ENCODE peak calls at places on chromosomes 2 and 18, in six cellular contexts. U is ovary, T is adrenal gland, B is A549, X is upper lobe of left lung, O is HepG2. M is an unnamed sample.

GRCh38 chr2:19045151-19045550 is 313.3 kb downstream of the OSR1 start:
- DNase-seq in T (no peak), B (no peak), O (no peak), U (no peak), X (no peak), M (no peak)

GRCh38 chr2:236286866-236287545 is 22.8 kb upstream of the ASB18 start:
- DNase-seq in X (no peak), U (no peak), O (no peak), B (peak), T (no peak), M (peak)

GRCh38 chr2:162403884-162404283 is 60.0 kb downstream of the GCA start:
- DNase-seq in T (no peak), O (no peak), U (no peak), B (no peak), X (no peak), M (peak)

GRCh38 chr2:27039871-27040270 is 7.1 kb downstream of the TMEM214 start:
- DNase-seq in U (no peak), O (no peak), X (no peak), B (no peak), T (no peak), M (no peak)

GRCh38 chr2:62197609-62198236 is 1.8 kb downstream of the B3GNT2 start:
- DNase-seq in U (no peak), X (peak), T (peak), O (no peak), B (no peak), M (peak)

GRCh38 chr2:229882583-229882982 is 39.2 kb downstream of the TRIP12 start:
- DNase-seq in B (no peak), T (no peak), O (no peak), X (no peak), U (no peak), M (no peak)

GRCh38 chr2:73856214-73856613 is 27.5 kb downstream of the STAMBP start:
- DNase-seq in T (no peak), X (no peak), B (no peak), O (no peak), U (no peak), M (no peak)

GRCh38 chr2:203720922-203721672 is 14.7 kb downstream of the CD28 start:
- DNase-seq in T (no peak), O (peak), U (no peak), B (no peak), X (no peak), M (no peak)

GRCh38 chr2:179165356-179166000 is 99.2 kb downstream of the SESTD1 start:
- DNase-seq in O (no peak), T (no peak), B (no peak), U (no peak), X (no peak), M (no peak)

GRCh38 chr2:122634261-122634660 is 878.8 kb downstream of the TSN start:
- DNase-seq in U (no peak), T (no peak), X (no peak), B (peak), O (no peak), M (no peak)

GRCh38 chr2:172095905-172096660 is 6.6 kb downstream of the DLX2 start:
- DNase-seq in T (no peak), O (no peak), X (no peak), B (no peak), U (no peak), M (no peak)

GRCh38 chr2:226478121-226478809 is 321.4 kb downstream of the IRS1 start:
- DNase-seq in O (peak), B (peak), U (peak), T (peak), X (no peak), M (peak)

GRCh38 chr18:76064998-76065397 is 430.0 kb downstream of the ZNF516 start:
- DNase-seq in U (no peak), O (no peak), X (no peak), B (no peak), T (no peak), M (no peak)

GRCh38 chr2:227805578-227805977 is 8.1 kb upstream of the CCL20 start:
- DNase-seq in B (no peak), X (peak), T (no peak), O (no peak), U (no peak), M (no peak)

GRCh38 chr2:48129256-48129950 is 223.1 kb upstream of the FBXO11 start:
- DNase-seq in T (no peak), O (no peak), X (no peak), B (no peak), U (no peak), M (no peak)

GRCh38 chr2:159609933-159610523 is 6.3 kb downstream of the BAZ2B start:
- DNase-seq in T (no peak), O (peak), B (no peak), U (no peak), X (no peak), M (no peak)

GRCh38 chr2:51505533-51505932 is 473.6 kb upstream of the NRXN1 start:
- DNase-seq in U (no peak), B (peak), O (no peak), X (no peak), T (no peak), M (no peak)

GRCh38 chr2:134136702-134137101 is 117.2 kb upstream of the MGAT5 start:
- DNase-seq in O (no peak), U (no peak), B (no peak), X (no peak), T (no peak), M (no peak)

GRCh38 chr2:233811732-233812131 is 33.6 kb downstream of the MROH2A start:
- DNase-seq in U (no peak), X (peak), O (no peak), B (no peak), T (no peak), M (no peak)

DNA sequence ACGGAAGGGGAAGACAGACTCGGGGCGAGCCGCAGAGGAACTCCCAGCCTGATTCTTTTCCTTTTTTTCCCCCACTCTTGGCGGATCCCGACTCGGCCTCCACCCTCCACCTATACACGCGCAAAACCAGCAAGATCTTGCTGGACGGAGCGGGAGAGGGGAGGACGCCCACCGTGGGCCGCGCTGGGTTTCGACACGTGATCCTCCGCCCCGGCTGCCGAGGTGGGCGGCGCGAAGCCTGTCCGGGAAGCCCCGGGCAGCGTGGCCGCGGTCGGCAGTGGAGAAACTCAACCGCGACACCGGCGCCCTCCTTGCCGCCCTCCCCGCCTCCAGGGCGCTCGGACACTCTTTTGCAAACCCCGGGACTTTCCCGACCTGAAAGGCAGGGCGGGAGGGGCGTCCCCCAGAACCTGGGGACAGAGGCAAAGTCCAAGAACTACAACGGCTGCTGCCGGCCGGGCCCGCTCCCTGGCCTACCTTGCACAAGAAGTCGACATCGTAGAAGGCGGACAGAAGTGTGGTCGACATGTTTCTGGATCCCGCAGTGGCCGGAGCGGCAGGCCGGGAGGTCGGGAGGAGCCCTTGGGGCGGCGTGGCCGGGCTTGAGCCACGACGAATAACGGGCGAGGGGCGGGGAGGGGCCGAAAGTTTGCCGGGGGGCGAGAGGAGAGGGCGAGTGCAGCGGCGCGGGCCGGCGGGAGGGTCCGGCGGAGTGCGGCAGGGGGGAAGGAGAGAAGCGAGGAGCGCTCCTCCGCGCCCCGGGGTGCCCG is 433 bp downstream of the ZFP36L2 start:
- DNase-seq in U (peak), T (peak), O (peak), X (peak), B (peak), M (peak)
- TF ChIP-seq POLR2A in U (no peak), T (no peak), O (no peak), X (no peak), B (peak), M (peak)

DNA sequence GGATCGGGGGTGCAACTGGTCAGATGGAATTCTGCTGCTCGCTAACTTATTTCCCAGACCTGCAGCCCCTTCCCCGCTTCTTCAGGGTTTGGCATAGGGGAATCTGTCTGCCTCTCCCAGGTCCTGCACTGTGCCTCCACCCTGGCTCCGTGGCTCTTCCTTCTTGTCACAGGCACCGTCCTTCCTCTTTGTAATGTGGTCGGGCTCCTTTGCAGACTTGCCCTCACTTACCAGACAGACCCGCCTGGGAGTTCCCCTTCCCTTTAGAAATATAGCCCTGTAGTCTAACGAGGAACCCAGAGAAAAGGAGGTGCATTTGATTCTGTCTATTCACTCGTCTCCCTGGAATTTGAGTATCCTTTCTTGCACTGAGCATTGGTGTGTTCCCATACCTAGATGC is 63.9 kb upstream of the PAX8 start:
- DNase-seq in U (no peak), B (no peak), T (no peak), O (no peak), X (peak), M (no peak)
- TF ChIP-seq POLR2A in U (no peak), B (no peak), T (no peak), O (no peak), X (no peak), M (no peak)

GRCh38 chr2:135530313-135531230 is at the start of gene ZRANB3:
- DNase-seq in X (peak), T (peak), O (peak), B (peak), U (peak), M (peak)
- TF ChIP-seq POLR2A in X (peak), T (peak), O (peak), B (peak), U (peak), M (no peak)

DNA sequence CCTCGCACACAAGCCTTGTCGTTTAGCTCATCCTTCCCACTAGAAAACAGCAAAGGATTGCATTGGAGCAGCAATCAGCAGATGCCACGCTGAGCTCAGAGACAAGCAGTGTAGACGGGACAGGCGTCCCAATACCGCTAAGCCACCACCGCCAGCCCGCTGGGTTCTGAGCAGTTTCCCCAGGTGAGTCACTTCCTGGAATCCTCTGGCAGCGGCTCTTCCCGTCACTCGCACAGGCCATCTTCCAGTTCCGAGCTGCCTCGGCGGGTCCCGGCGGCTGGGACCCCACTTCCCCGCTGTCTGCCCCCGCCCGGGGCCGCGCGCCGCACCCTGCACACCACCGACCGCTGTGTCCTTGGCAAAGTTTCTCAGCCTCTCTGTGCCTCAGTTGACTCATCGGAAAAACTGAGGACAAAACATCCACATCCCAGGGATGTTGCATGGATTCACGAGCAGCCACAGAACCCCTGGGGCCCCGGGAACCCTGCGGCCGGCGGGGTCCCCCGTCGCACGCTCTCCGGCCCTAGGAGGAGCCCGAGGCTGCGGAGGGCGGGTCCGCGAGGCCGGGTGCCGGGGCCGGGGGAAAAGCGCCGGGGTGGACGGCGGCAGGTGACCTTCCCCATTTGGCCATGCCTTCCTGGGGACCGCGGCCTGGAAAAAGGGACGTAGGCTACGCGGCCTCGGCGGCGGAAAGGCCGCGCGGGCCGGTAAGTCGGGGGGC is 576 bp downstream of the KDSR start:
- DNase-seq in O (peak), X (peak), U (peak), B (peak), T (peak), M (peak)
- TF ChIP-seq POLR2A in O (peak), X (no peak), U (no peak), B (no peak), T (peak), M (peak)

DNA sequence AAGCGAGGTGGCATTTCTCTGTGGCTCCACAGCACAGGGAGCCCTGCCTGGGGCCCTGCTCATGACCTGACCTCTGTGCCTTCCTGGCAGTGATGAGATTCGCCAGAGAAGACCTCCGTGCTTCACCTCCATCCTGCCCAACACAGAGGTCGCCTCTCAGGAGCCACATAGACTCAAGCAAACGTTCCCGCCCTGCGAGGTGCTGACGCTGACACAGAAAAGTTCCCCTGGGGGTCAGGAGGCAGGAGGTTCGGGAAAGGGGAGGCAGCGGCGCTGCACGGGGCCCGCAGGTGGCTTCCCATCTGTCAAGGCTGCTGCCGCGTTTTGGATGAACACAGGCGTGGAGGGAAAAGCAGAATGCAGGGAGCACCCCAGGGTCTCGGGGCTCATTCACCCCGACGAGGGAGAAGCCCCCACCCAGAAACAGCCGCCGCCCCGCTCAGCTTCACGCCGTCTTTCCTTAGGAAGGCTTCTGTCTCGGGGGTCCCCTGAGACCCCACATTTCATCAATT is 579.6 kb upstream of the SALL3 start:
- DNase-seq in B (no peak), O (no peak), T (no peak), U (no peak), X (no peak), M (no peak)
- TF ChIP-seq POLR2A in B (no peak), O (no peak), T (no peak), U (no peak), X (no peak), M (no peak)

M was measured in H54.